ENCODE peak calls at places on chromosomes 6 and 20, in five cellular contexts. One of them, this sample, is unnamed. For H3K4me1, the result is how much of the 10 kb centered on the place peaks cover.

GRCh38 chr6:54595844-54596243 is 250.7 kb upstream of the FAM83B start:
- DNase-seq in sigmoid colon: no peak
- DNase-seq in adrenal gland: no peak
- DNase-seq in body of pancreas: no peak
- DNase-seq in IMR-90: peak
- DNase-seq in this sample: no peak

GRCh38 chr6:122838060-122838780 is 49.2 kb downstream of the SMPDL3A start:
- DNase-seq in sigmoid colon: no peak
- DNase-seq in adrenal gland: no peak
- DNase-seq in body of pancreas: peak
- DNase-seq in IMR-90: peak
- DNase-seq in this sample: no peak

GRCh38 chr6:47573109-47573508 is 95.5 kb downstream of the CD2AP start:
- DNase-seq in sigmoid colon: no peak
- DNase-seq in adrenal gland: no peak
- DNase-seq in body of pancreas: no peak
- DNase-seq in IMR-90: no peak
- DNase-seq in this sample: no peak

GRCh38 chr20:38649275-38649891 is 47.8 kb downstream of the ARHGAP40 start:
- DNase-seq in sigmoid colon: no peak
- DNase-seq in adrenal gland: peak
- DNase-seq in body of pancreas: no peak
- DNase-seq in IMR-90: no peak
- DNase-seq in this sample: no peak

GRCh38 chr6:87391334-87391733 is 16.4 kb upstream of the CFAP206 start:
- DNase-seq in sigmoid colon: no peak
- DNase-seq in adrenal gland: peak
- DNase-seq in body of pancreas: no peak
- DNase-seq in IMR-90: peak
- DNase-seq in this sample: no peak

GRCh38 chr6:145332001-145332400 is 403.3 kb downstream of the EPM2A start:
- DNase-seq in sigmoid colon: no peak
- DNase-seq in adrenal gland: no peak
- DNase-seq in body of pancreas: no peak
- DNase-seq in IMR-90: no peak
- DNase-seq in this sample: no peak

GRCh38 chr6:109019911-109020310 is 74.7 kb downstream of the SESN1 start:
- DNase-seq in sigmoid colon: no peak
- DNase-seq in adrenal gland: no peak
- DNase-seq in body of pancreas: no peak
- DNase-seq in IMR-90: no peak
- DNase-seq in this sample: no peak

GRCh38 chr6:156262014-156262413 is 515.2 kb upstream of the ARID1B start:
- DNase-seq in sigmoid colon: no peak
- DNase-seq in adrenal gland: no peak
- DNase-seq in body of pancreas: no peak
- DNase-seq in IMR-90: no peak
- DNase-seq in this sample: no peak

GRCh38 chr6:166493427-166494100 is 92.9 kb downstream of the RAMACL start:
- DNase-seq in sigmoid colon: peak
- DNase-seq in adrenal gland: no peak
- DNase-seq in body of pancreas: no peak
- DNase-seq in IMR-90: no peak
- DNase-seq in this sample: no peak

GRCh38 chr6:132929141-132929540 is 114.8 kb downstream of the RPS12 start:
- DNase-seq in sigmoid colon: no peak
- DNase-seq in adrenal gland: no peak
- DNase-seq in body of pancreas: no peak
- DNase-seq in IMR-90: peak
- DNase-seq in this sample: no peak

GRCh38 chr20:23082846-23083552 is 3.1 kb downstream of the CD93 start:
- DNase-seq in sigmoid colon: no peak
- DNase-seq in adrenal gland: peak
- DNase-seq in body of pancreas: peak
- DNase-seq in IMR-90: no peak
- DNase-seq in this sample: no peak

GRCh38 chr20:23083553-23084220 is 2.4 kb downstream of the CD93 start:
- DNase-seq in sigmoid colon: no peak
- DNase-seq in adrenal gland: no peak
- DNase-seq in body of pancreas: no peak
- DNase-seq in IMR-90: no peak
- DNase-seq in this sample: no peak

GRCh38 chr20:23084845-23085355 is 1.2 kb downstream of the CD93 start:
- DNase-seq in sigmoid colon: no peak
- DNase-seq in adrenal gland: peak
- DNase-seq in body of pancreas: no peak
- DNase-seq in IMR-90: no peak
- DNase-seq in this sample: no peak

GRCh38 chr20:23085415-23086055 is 589 bp downstream of the CD93 start:
- DNase-seq in sigmoid colon: no peak
- DNase-seq in adrenal gland: no peak
- DNase-seq in body of pancreas: no peak
- DNase-seq in IMR-90: no peak
- DNase-seq in this sample: no peak

GRCh38 chr20:23084282-23084844 is 1.8 kb downstream of the CD93 start:
- DNase-seq in sigmoid colon: no peak
- DNase-seq in adrenal gland: no peak
- DNase-seq in body of pancreas: no peak
- DNase-seq in IMR-90: no peak
- DNase-seq in this sample: no peak
- H3K4me1 ChIP-seq in sigmoid colon: under half
- H3K4me1 ChIP-seq in adrenal gland: under half
- H3K4me1 ChIP-seq in body of pancreas: under half
- H3K4me1 ChIP-seq in IMR-90: under half
- H3K4me1 ChIP-seq in this sample: under half

DNA sequence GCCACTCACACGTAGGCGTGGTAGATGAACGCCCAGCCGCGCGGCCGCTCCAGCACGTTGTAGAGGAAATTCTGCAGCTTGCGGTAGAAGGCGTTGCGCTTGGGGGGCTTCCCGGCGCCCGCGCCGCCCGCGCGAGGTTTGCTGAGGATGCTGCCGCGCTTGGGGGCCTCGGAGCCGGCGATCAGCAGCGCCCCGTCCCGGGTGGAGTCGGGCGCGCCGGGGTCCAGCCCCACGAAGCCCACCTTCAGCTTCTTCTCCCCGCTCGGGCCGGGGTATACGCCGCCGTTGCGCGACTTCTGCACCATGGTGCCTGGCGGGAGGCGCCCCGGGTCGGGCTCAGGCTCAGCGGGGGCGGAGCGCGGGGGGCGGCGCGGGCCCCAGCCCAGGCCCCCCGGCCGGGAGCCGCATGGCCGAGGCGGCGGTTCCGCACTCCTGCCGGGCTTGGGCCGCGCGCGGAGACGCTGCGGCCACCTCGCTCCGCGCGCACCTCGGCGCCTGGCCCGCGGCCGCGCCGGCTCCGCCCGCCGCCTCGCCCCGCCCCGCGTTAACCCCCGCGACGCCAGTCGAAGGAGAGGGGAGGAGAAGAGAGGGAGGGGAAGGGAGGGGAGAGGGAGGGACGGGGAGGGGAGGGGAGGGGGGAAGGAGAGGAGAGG is at the start of gene KCNQ2:
- DNase-seq in sigmoid colon: no peak
- DNase-seq in adrenal gland: no peak
- DNase-seq in body of pancreas: no peak
- DNase-seq in IMR-90: no peak
- DNase-seq in this sample: no peak
- TF ChIP-seq POLR2A in sigmoid colon: no peak
- TF ChIP-seq POLR2A in adrenal gland: no peak
- TF ChIP-seq POLR2A in body of pancreas: no peak
- TF ChIP-seq POLR2A in IMR-90: no peak
- TF ChIP-seq POLR2A in this sample: no peak

GRCh38 chr6:11231108-11231463 is 1.4 kb downstream of the NEDD9 start:
- DNase-seq in sigmoid colon: no peak
- DNase-seq in adrenal gland: no peak
- DNase-seq in body of pancreas: no peak
- DNase-seq in IMR-90: no peak
- DNase-seq in this sample: no peak
- H3K4me1 ChIP-seq in sigmoid colon: under half
- H3K4me1 ChIP-seq in adrenal gland: under half
- H3K4me1 ChIP-seq in body of pancreas: under half
- H3K4me1 ChIP-seq in IMR-90: under half
- H3K4me1 ChIP-seq in this sample: half or more

GRCh38 chr6:112040933-112041332 is 13.0 kb upstream of the CCN6 start:
- DNase-seq in sigmoid colon: no peak
- DNase-seq in adrenal gland: no peak
- DNase-seq in body of pancreas: no peak
- DNase-seq in IMR-90: no peak
- DNase-seq in this sample: no peak
- TF ChIP-seq POLR2A in sigmoid colon: no peak
- TF ChIP-seq POLR2A in adrenal gland: no peak
- TF ChIP-seq POLR2A in body of pancreas: no peak
- TF ChIP-seq POLR2A in IMR-90: no peak
- TF ChIP-seq POLR2A in this sample: no peak

GRCh38 chr6:142932788-142933362 is 12.1 kb downstream of the HIVEP2 start:
- DNase-seq in sigmoid colon: no peak
- DNase-seq in adrenal gland: no peak
- DNase-seq in body of pancreas: no peak
- DNase-seq in IMR-90: no peak
- DNase-seq in this sample: no peak
- H3K4me1 ChIP-seq in sigmoid colon: under half
- H3K4me1 ChIP-seq in adrenal gland: under half
- H3K4me1 ChIP-seq in body of pancreas: under half
- H3K4me1 ChIP-seq in IMR-90: under half
- H3K4me1 ChIP-seq in this sample: under half

DNA sequence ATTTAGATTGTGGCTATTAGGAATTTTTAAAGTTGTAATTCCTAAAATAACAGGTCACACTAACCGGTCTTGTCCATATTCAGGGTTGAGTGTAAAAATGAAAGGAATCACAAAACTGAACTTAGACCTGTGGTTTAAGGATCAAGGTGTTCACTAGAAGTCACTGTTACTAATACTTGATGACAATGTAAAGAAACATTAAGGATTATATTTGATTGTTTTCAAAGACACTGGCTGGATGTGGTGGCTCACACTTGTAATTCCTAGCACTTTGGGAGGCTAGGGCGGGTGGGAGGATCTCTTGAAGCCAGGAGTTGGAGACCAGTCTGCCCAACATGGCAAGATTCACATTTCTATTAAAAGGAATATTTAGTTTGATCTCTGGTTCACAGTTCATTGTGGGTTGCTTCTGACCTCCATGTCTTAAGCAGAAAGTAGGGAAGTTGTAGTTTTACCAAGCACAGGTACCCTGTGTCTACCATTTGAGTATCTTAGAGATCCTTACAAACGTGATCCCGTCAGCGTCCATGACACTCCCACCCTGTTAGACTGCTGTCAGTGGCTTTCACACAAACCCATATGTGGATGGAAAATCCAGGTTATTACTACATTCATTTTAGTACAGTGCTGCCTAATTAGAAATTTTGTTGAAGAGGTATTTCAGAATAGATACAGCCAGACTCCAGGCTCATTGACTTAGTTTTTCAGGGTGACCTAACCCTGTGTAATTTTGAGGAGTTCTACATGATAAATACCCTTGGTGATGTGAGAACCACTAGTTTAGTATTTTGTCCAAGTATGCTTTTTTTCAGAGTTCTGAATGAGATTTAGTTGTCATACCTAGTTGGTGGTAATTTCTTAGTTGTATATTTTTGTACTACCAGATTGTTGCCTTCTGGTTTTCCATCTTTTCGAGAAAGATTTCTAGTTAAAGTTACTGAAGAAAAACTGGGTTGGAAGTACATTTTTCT is 10.2 kb downstream of the SRSF3 start:
- DNase-seq in sigmoid colon: peak
- DNase-seq in adrenal gland: peak
- DNase-seq in body of pancreas: no peak
- DNase-seq in IMR-90: no peak
- DNase-seq in this sample: no peak
- TF ChIP-seq POLR2A in sigmoid colon: no peak
- TF ChIP-seq POLR2A in adrenal gland: no peak
- TF ChIP-seq POLR2A in body of pancreas: no peak
- TF ChIP-seq POLR2A in IMR-90: no peak
- TF ChIP-seq POLR2A in this sample: no peak

GRCh38 chr6:158812611-158813010 is 6.6 kb downstream of the EZR start:
- DNase-seq in sigmoid colon: no peak
- DNase-seq in adrenal gland: no peak
- DNase-seq in body of pancreas: no peak
- DNase-seq in IMR-90: no peak
- DNase-seq in this sample: no peak

GRCh38 chr6:158815915-158816314 is 3.3 kb downstream of the EZR start:
- DNase-seq in sigmoid colon: no peak
- DNase-seq in adrenal gland: no peak
- DNase-seq in body of pancreas: no peak
- DNase-seq in IMR-90: no peak
- DNase-seq in this sample: no peak

GRCh38 chr6:158810149-158811095 is 8.7 kb downstream of the EZR start:
- DNase-seq in sigmoid colon: no peak
- DNase-seq in adrenal gland: no peak
- DNase-seq in body of pancreas: no peak
- DNase-seq in IMR-90: no peak
- DNase-seq in this sample: no peak

GRCh38 chr6:158815379-158815724 is 3.8 kb downstream of the EZR start:
- DNase-seq in sigmoid colon: no peak
- DNase-seq in adrenal gland: peak
- DNase-seq in body of pancreas: no peak
- DNase-seq in IMR-90: no peak
- DNase-seq in this sample: no peak

GRCh38 chr6:158813032-158813431 is 6.1 kb downstream of the EZR start:
- DNase-seq in sigmoid colon: no peak
- DNase-seq in adrenal gland: no peak
- DNase-seq in body of pancreas: no peak
- DNase-seq in IMR-90: no peak
- DNase-seq in this sample: no peak
- H3K4me1 ChIP-seq in sigmoid colon: half or more
- H3K4me1 ChIP-seq in adrenal gland: half or more
- H3K4me1 ChIP-seq in body of pancreas: half or more
- H3K4me1 ChIP-seq in IMR-90: under half
- H3K4me1 ChIP-seq in this sample: half or more

GRCh38 chr20:3820048-3820900 is at the start of gene AP5S1:
- DNase-seq in sigmoid colon: peak
- DNase-seq in adrenal gland: peak
- DNase-seq in body of pancreas: peak
- DNase-seq in IMR-90: peak
- DNase-seq in this sample: no peak
- TF ChIP-seq POLR2A in sigmoid colon: peak
- TF ChIP-seq POLR2A in adrenal gland: no peak
- TF ChIP-seq POLR2A in body of pancreas: peak
- TF ChIP-seq POLR2A in IMR-90: peak
- TF ChIP-seq POLR2A in this sample: no peak

DNA sequence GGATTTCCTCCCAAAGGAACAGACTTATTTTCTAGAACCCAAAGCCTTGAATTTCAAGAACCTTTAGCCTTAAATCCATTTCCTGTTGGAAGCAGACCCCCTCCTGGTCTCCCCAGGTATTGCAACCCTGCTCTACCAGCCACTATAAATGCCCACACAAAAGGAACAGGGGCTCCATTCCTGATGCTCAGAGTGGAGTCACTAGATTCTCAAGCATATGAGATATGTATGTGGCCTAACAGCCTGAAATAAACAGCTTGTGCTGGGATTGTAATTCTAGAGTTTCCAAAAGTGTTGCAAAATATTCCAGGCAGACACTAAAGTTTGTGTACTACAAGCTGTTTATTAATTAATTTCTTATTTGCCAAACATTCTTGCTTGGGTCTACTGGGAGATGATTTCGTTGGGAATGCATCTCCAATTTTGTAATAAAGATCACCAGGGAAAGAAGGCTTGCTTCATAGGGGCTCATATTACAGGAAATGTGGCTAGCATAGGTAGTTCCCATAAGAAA is 44.8 kb downstream of the RIPOR3 start:
- DNase-seq in sigmoid colon: no peak
- DNase-seq in adrenal gland: no peak
- DNase-seq in body of pancreas: no peak
- DNase-seq in IMR-90: peak
- DNase-seq in this sample: no peak
- H3K4me1 ChIP-seq in sigmoid colon: under half
- H3K4me1 ChIP-seq in adrenal gland: under half
- H3K4me1 ChIP-seq in body of pancreas: under half
- H3K4me1 ChIP-seq in IMR-90: under half
- H3K4me1 ChIP-seq in this sample: under half

This sample was measured in vagina.